ENCODE peak calls at places on chromosome 21, in ten cellular contexts. S is psoas muscle, R is nephron progenitor cell, Z is AG04450, W is foreskin fibroblast, N is IMR-90, Q is heart right ventricle, L is astrocyte, A is tibial artery, G is fibroblast of pulmonary artery. I is an unnamed sample.

GRCh38 chr21:14991957-14992356 is 72.8 kb downstream of the NRIP1 start:
- DNase-seq in G (peak), N (no peak), Z (no peak), R (no peak), W (no peak), Q (no peak), A (no peak), S (no peak), L (no peak), I (no peak)

GRCh38 chr21:38474124-38474523 is 24.2 kb downstream of the ERG start:
- DNase-seq in Z (no peak), Q (peak), N (no peak), W (no peak), A (no peak), G (no peak), R (no peak), L (no peak), S (no peak), I (no peak)

GRCh38 chr21:29989634-29990234 is 49.9 kb upstream of the GRIK1 start:
- DNase-seq in A (no peak), Q (no peak), G (peak), S (no peak), L (no peak), N (no peak), W (no peak), R (no peak), Z (no peak), I (no peak)

GRCh38 chr21:14881863-14882262 is 182.9 kb downstream of the NRIP1 start:
- DNase-seq in Z (no peak), L (no peak), S (no peak), R (no peak), G (no peak), A (no peak), W (no peak), N (no peak), Q (no peak), I (no peak)

GRCh38 chr21:35559128-35559831 is 501.0 kb downstream of the SETD4 start:
- DNase-seq in Q (no peak), L (peak), W (peak), R (no peak), G (peak), N (peak), Z (peak), A (no peak), S (no peak), I (no peak)

GRCh38 chr21:15250384-15250783 is 185.6 kb upstream of the NRIP1 start:
- DNase-seq in Q (no peak), A (no peak), N (peak), L (peak), W (no peak), Z (peak), R (no peak), S (no peak), G (peak), I (no peak)

GRCh38 chr21:25133939-25134338 is 473.3 kb downstream of the MRPL39 start:
- DNase-seq in Q (no peak), W (no peak), N (peak), L (peak), A (no peak), G (no peak), S (no peak), Z (no peak), R (no peak), I (no peak)

GRCh38 chr21:31351438-31351837 is 7.4 kb upstream of the TIAM1 start:
- DNase-seq in N (peak), G (peak), W (peak), Z (no peak), Q (no peak), L (peak), S (no peak), R (no peak), A (no peak), I (no peak)

GRCh38 chr21:17572431-17572830 is 40.3 kb downstream of the BTG3 start:
- DNase-seq in R (no peak), Z (no peak), L (no peak), S (no peak), A (no peak), Q (no peak), N (no peak), G (no peak), W (no peak), I (no peak)

GRCh38 chr21:34992736-34993135 is 56.4 kb downstream of the RUNX1 start:
- DNase-seq in N (peak), L (peak), Q (no peak), A (peak), S (peak), R (no peak), Z (no peak), G (peak), W (no peak), I (no peak)

GRCh38 chr21:16370176-16370575 is 640.4 kb downstream of the USP25 start:
- DNase-seq in N (no peak), S (peak), Z (no peak), R (no peak), W (no peak), Q (no peak), L (no peak), G (no peak), A (no peak), I (no peak)

GRCh38 chr21:43262427-43262826 is 93.6 kb downstream of the CRYAA start:
- DNase-seq in S (peak), A (no peak), N (peak), W (no peak), G (no peak), R (no peak), L (no peak), Z (no peak), Q (no peak), I (no peak)

GRCh38 chr21:25953659-25954058 is 216.9 kb downstream of the APP start:
- DNase-seq in W (peak), S (no peak), Z (no peak), A (no peak), N (no peak), G (no peak), R (no peak), Q (no peak), L (no peak), I (no peak)

GRCh38 chr21:28615276-28615675 is 377.4 kb downstream of the LTN1 start:
- DNase-seq in G (peak), R (no peak), Z (no peak), W (peak), N (peak), A (no peak), S (no peak), L (peak), Q (no peak), I (no peak)

GRCh38 chr21:17679002-17679600 is 66.4 kb upstream of the BTG3 start:
- DNase-seq in S (no peak), L (peak), G (peak), Z (peak), A (no peak), R (no peak), N (peak), Q (no peak), W (peak), I (peak)

GRCh38 chr21:38244885-38245869 is 11.6 kb upstream of the KCNJ15 start:
- DNase-seq in R (no peak), W (peak), S (no peak), L (peak), Q (no peak), G (peak), Z (peak), N (peak), A (no peak), I (peak)

GRCh38 chr21:16117851-16118592 is 388.2 kb downstream of the USP25 start:
- DNase-seq in N (peak), Z (peak), Q (no peak), S (no peak), G (peak), L (peak), W (peak), R (no peak), A (no peak), I (no peak)

GRCh38 chr21:15257646-15258045 is 192.8 kb upstream of the NRIP1 start:
- DNase-seq in N (no peak), Z (no peak), A (no peak), S (no peak), L (no peak), Q (no peak), W (no peak), G (no peak), R (no peak), I (no peak)

GRCh38 chr21:32120231-32120630 is 158.6 kb downstream of the MIS18A start:
- DNase-seq in N (no peak), A (no peak), L (no peak), R (no peak), S (no peak), G (no peak), W (no peak), Z (no peak), Q (no peak), I (no peak)

GRCh38 chr21:28207776-28208175 is 784.9 kb downstream of the LTN1 start:
- DNase-seq in N (peak), Q (no peak), A (no peak), R (no peak), W (peak), G (peak), Z (peak), L (peak), S (no peak), I (no peak)

GRCh38 chr21:39011911-39012310 is 171.3 kb downstream of the PSMG1 start:
- DNase-seq in A (no peak), R (no peak), L (no peak), N (no peak), G (no peak), S (no peak), Z (no peak), W (no peak), Q (no peak), I (no peak)

GRCh38 chr21:31220567-31220966 is 123.5 kb downstream of the TIAM1 start:
- DNase-seq in W (no peak), N (peak), R (no peak), L (peak), S (no peak), Q (no peak), G (peak), A (no peak), Z (no peak), I (no peak)

GRCh38 chr21:26846036-26846931 is 1.1 kb upstream of the ADAMTS1 start:
- DNase-seq in S (peak), W (peak), G (peak), R (peak), A (peak), N (peak), Q (peak), Z (no peak), L (peak), I (no peak)

GRCh38 chr21:16308269-16308668 is 578.5 kb downstream of the USP25 start:
- DNase-seq in A (no peak), G (peak), R (no peak), Z (no peak), L (peak), W (no peak), S (no peak), N (peak), Q (no peak), I (peak)

GRCh38 chr21:26756491-26757159 is 88.6 kb downstream of the ADAMTS1 start:
- DNase-seq in R (no peak), L (peak), W (no peak), S (no peak), N (peak), Q (no peak), Z (no peak), G (peak), A (no peak), I (no peak)

GRCh38 chr21:29228306-29228705 is 70.4 kb upstream of the BACH1 start:
- DNase-seq in G (no peak), Q (no peak), R (no peak), S (no peak), Z (no peak), N (no peak), A (no peak), W (no peak), L (no peak), I (no peak)

GRCh38 chr21:15003463-15004135 is 61.2 kb downstream of the NRIP1 start:
- DNase-seq in W (no peak), N (no peak), S (peak), A (no peak), Z (no peak), R (peak), G (no peak), L (no peak), Q (no peak), I (no peak)

GRCh38 chr21:15134711-15135110 is 69.9 kb upstream of the NRIP1 start:
- DNase-seq in Q (no peak), A (no peak), W (no peak), G (no peak), Z (no peak), R (no peak), L (no peak), S (no peak), N (no peak), I (no peak)

GRCh38 chr21:46083271-46084040 is 14.5 kb upstream of the COL6A2 start:
- DNase-seq in L (no peak), A (no peak), G (no peak), Z (no peak), S (peak), Q (no peak), R (no peak), W (peak), N (no peak), I (no peak)

GRCh38 chr21:35281946-35282345 is 232.8 kb upstream of the RUNX1 start:
- DNase-seq in R (no peak), A (no peak), L (no peak), Q (no peak), W (no peak), G (no peak), S (no peak), N (no peak), Z (no peak), I (no peak)

DNA sequence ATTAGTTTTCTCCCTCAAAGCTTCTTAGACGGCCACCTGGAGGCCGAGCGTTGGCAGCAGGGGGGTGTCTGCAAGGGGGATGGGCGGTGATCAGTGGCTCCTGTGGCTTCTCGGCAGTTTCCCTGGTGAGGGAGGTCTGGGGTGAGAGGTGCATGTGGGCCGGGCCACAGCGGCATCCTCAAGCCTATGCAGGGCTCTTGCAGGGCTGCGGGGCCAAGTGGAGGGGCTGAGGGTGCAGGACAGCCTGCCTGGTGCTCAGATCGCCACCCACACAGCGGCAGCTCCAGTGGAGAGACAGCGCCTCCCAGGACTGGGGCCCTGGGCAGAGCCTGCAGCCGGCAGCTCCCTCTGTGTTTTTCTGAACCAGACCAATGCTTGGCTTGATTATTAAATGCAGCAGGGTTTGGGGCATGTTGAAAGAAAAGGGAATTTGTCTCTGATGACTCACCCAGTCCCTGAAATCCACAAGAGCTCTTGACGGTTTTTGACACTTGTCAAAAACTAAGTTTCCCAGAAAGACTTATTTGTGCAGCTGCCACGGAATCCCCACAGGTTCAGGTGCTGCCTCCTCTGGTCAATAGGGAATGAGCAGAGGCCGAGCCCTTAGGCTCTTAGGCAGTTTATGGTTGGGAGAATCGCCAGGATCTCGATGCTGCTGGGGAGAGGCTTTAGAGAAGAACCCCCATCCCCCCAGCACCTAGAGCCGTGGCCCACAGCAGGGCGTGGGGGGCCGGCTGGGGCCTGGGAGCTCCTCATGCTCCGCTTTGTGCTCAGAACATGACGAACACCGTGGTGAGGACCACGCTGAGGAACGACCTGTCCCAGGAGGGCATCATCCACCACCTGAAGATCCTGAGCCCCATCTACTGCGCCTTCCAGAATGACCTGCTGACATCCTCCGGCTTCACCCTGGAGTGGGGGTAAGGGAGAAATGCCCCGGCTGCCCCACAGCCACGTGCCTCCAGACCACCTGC is 54.7 kb downstream of the UMODL1 start:
- DNase-seq in N (peak), G (peak), A (no peak), W (peak), R (no peak), L (peak), Q (no peak), Z (peak), S (no peak), I (no peak)
- TF ChIP-seq CTCF in N (no peak), G (peak), A (no peak), W (no peak), R (peak), L (no peak), Q (no peak), Z (peak), S (no peak), I (no peak)

GRCh38 chr21:44443891-44444285 is 11.4 kb upstream of the LRRC3 start:
- DNase-seq in L (no peak), A (no peak), N (no peak), W (no peak), R (peak), Z (no peak), S (peak), Q (no peak), G (no peak), I (no peak)

GRCh38 chr21:44445413-44445812 is 9.9 kb upstream of the LRRC3 start:
- DNase-seq in Q (no peak), R (no peak), L (no peak), A (no peak), W (no peak), G (no peak), Z (no peak), N (no peak), S (no peak), I (no peak)

GRCh38 chr21:44443291-44443890 is 11.9 kb upstream of the LRRC3 start:
- DNase-seq in G (no peak), N (no peak), L (no peak), W (no peak), A (no peak), Q (no peak), R (no peak), Z (no peak), S (peak), I (no peak)

GRCh38 chr21:44442266-44443125 is 12.8 kb upstream of the LRRC3 start:
- DNase-seq in Z (no peak), R (peak), G (no peak), L (no peak), A (no peak), S (peak), Q (no peak), W (no peak), N (no peak), I (no peak)

DNA sequence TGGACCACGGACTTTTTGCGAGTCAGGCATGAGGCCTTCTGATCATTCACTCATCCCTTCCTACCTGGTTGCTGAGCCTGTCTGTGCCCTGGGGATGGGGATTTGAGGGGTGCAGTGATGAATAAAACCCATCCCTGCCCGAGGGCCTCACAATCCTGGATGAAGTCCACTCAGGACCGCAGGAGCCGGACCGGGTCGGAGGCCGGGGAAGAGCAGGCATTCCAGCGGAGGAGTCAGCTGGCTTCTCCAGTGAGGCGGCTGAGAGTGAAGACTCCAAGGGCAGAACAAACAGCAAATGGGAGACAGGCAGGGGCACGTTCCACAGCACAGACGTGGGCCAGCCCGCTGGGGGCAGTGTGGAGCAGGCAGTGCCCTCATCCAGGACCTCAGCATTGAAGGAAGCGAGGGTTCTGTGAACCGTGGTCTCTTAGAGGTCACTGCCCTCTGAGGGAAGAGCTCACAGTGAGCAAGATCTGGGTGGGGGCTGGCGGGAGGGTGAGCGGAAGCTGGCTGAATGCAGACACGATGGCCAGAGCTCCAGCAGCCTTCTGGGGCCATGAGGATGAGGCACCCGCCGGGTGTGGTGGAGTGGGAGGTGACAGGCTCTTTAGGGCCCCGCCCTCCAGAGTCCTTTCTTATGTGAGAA is 10.9 kb upstream of the LRRC3 start:
- DNase-seq in N (no peak), A (no peak), Z (no peak), G (no peak), L (no peak), Q (no peak), W (no peak), R (peak), S (peak), I (no peak)
- TF ChIP-seq CTCF in N (no peak), A (no peak), Z (no peak), G (peak), L (no peak), Q (no peak), W (no peak), R (no peak), S (no peak), I (peak)

DNA sequence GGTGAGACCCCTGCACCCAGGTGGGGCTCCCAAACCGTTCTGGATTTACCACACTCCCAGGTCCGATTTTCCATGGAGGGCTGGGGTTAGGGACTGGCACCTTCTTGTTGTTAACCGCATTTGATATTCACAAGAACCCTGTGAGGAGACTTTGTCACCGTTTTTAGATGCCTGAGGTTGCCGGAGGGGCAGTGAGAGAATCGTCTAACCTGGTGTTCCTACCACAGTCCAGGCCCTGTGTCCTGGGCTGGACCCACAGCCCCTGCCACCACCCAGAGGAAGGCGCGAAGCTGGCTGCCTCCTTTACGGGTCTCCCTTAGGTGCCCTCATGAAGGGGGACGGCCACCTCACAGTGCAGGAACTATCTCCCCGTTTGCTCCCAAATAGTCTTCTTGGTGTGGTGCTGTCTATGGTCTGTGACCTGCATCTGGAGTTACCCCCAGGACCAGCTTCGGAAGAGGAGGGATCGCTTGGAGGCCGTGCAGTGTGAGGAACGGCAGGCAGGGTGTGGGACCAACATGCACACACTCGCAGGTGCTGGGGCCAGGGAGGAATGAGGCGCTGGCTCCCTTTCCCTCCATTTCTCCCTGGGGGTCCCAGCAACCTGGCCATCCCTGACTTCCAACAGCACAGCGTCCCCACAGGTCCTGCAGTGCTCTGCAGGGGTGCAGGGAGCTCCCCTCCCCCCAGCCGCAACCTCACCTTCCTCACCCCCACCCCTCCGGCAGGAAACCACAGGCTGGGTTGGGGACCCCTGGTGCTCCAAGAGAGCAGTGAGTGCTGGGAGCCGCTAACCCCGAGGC is 7.0 kb downstream of the SIM2 start:
- DNase-seq in G (no peak), Q (no peak), R (no peak), S (no peak), L (no peak), N (no peak), W (no peak), A (no peak), Z (no peak), I (no peak)
- TF ChIP-seq CTCF in G (no peak), Q (no peak), R (peak), S (no peak), L (no peak), N (peak), W (no peak), A (no peak), Z (no peak), I (no peak)

GRCh38 chr21:41368361-41369104 is 6.7 kb downstream of the MX2 start:
- DNase-seq in N (no peak), Q (no peak), Z (no peak), A (no peak), R (no peak), W (no peak), G (no peak), L (no peak), S (no peak), I (no peak)

GRCh38 chr21:41367598-41368360 is 6.0 kb downstream of the MX2 start:
- DNase-seq in G (no peak), L (no peak), Q (no peak), N (no peak), Z (no peak), W (no peak), S (no peak), R (no peak), A (no peak), I (peak)

GRCh38 chr21:41369915-41370839 is 8.3 kb downstream of the MX2 start:
- DNase-seq in Z (no peak), S (no peak), A (no peak), L (no peak), Q (no peak), G (no peak), R (no peak), N (no peak), W (no peak), I (peak)

GRCh38 chr21:41370840-41371697 is 9.2 kb downstream of the MX2 start:
- DNase-seq in Z (no peak), N (no peak), G (no peak), L (peak), W (no peak), A (no peak), R (no peak), S (no peak), Q (no peak), I (no peak)

GRCh38 chr21:41369105-41369914 is 7.5 kb downstream of the MX2 start:
- DNase-seq in A (no peak), L (no peak), Z (no peak), S (peak), Q (peak), R (peak), G (no peak), W (no peak), N (no peak), I (peak)
- TF ChIP-seq CTCF in A (no peak), L (no peak), Z (peak), S (no peak), Q (no peak), R (peak), G (no peak), W (peak), N (no peak), I (no peak)

I was measured in GM20000.